ENCODE peak calls at places on chromosomes 1 and 21, in eight cellular contexts. C, B, K, G, H, R, V and I are unnamed samples.

GRCh38 chr1:92184632-92185031 is 33.1 kb upstream of the C1orf146 start:
- DNase-seq in C (peak; percentile 89), B (no peak), K (no peak), G (no peak), H (no peak), R (no peak), V (no peak), I (no peak)

GRCh38 chr1:182574156-182574555 is 14.9 kb downstream of the RNASEL start:
- DNase-seq in C (no peak), B (no peak), K (no peak), G (no peak), H (no peak), R (no peak), V (no peak), I (no peak)

GRCh38 chr1:193140254-193140653 is 18.4 kb downstream of the CDC73 start:
- DNase-seq in C (no peak), B (no peak), K (no peak), G (no peak), H (no peak), R (no peak), V (no peak), I (no peak)

GRCh38 chr1:175481126-175482071 is 262.0 kb downstream of the TNR start:
- DNase-seq in C (peak; percentile 16), B (no peak), K (no peak), G (no peak), H (no peak), R (peak; percentile 32), V (no peak), I (no peak)

GRCh38 chr1:184025242-184025675 is 12.3 kb downstream of the COLGALT2 start:
- DNase-seq in C (peak; percentile 95), B (no peak), K (no peak), G (no peak), H (no peak), R (no peak), V (no peak), I (no peak)

GRCh38 chr21:43211085-43212071 is 42.6 kb downstream of the CRYAA start:
- DNase-seq in C (no peak), B (no peak), K (no peak), G (peak; percentile 79), H (peak; percentile 81), R (no peak), V (no peak), I (peak; percentile 88)

GRCh38 chr1:8004803-8005573 is 21.1 kb downstream of the ERRFI1 start:
- DNase-seq in C (peak; percentile 98), B (no peak), K (peak; percentile 93), G (peak; percentile 75), H (peak; percentile 93), R (peak; percentile 95), V (no peak), I (peak; percentile 79)

GRCh38 chr1:234978397-234979291 is 150.0 kb downstream of the TOMM20 start:
- DNase-seq in C (peak; percentile 93), B (no peak), K (no peak), G (peak; percentile 79), H (peak; percentile 74), R (peak; percentile 84), V (no peak), I (peak; percentile 77)

DNA sequence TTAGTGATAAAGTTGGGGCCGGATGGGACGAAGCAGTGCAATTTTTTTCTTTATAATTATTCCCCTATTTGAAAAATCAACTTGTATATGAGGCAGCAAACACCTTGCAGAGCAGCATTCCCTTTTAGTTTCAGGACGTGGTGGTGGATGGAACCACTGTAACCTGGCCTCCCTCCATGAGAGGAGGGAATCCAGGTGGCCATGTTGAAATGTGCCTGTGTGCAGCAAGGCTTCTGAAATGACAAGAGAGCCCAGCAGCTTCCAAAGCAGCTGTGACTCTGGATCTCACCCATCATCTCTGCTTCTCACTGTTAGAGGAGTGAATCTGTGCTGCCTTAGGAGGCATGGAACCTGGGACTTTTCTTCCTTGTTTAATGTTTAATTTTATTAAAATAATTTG is 42.3 kb downstream of the NFIA start:
- DNase-seq in C (no peak), B (no peak), K (no peak), G (no peak), H (no peak), R (no peak), V (no peak), I (no peak)
- TF ChIP-seq POLR2A in C (no peak), B (no peak), K (no peak), G (no peak), H (no peak), R (no peak), V (no peak), I (no peak)

DNA sequence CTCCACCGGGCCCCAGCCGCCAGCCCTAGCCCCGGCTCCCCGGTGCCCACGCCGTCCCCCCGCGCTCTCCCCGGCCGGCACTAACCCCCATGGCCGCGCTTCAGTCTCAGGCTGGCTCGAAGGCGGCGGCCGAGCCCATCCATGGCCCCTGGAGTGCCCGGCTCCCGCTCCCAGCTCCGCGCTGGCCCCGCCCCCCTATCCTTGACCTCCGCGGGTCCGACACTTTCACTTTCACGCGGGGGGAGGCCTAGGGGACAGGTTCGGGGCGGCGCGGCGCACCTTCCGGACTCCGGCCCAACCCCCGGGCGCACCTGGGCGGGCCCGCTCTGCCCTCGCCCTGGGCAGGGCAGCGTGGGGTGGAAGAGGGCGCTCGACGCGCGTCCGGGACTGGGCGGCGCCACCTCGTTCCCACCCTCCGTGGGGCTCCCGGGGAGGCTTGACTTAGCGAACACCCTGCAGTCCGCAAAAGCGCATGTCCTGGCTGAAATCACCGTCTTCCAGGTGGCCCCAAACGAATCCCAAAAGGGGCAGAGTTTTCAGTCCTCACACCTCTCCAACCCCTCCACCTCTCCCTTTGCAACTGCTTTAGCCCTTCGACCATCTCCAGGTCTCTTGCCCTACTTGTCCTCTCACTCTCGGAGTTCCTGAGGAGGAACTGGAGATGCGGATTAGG is 3.9 kb upstream of the DENND2D start:
- DNase-seq in C (no peak), B (peak; percentile 69), K (peak; percentile 28), G (peak; percentile 92), H (peak; percentile 63), R (no peak), V (no peak), I (peak; percentile 96)
- TF ChIP-seq POLR2A in C (no peak), B (no peak), K (no peak), G (peak; percentile 81), H (peak; percentile 43), R (no peak), V (no peak), I (peak; percentile 62)

GRCh38 chr1:11835441-11836225 is 11.9 kb downstream of the NPPA start:
- DNase-seq in C (no peak), B (no peak), K (no peak), G (no peak), H (no peak), R (no peak), V (no peak), I (peak; percentile 51)

GRCh38 chr1:11836955-11837766 is 10.4 kb downstream of the NPPA start:
- DNase-seq in C (no peak), B (no peak), K (no peak), G (no peak), H (no peak), R (no peak), V (no peak), I (no peak)

GRCh38 chr1:11833900-11834299 is 13.7 kb downstream of the NPPA start:
- DNase-seq in C (no peak), B (no peak), K (no peak), G (no peak), H (no peak), R (no peak), V (no peak), I (no peak)

GRCh38 chr1:11831945-11832725 is 15.4 kb downstream of the NPPA start:
- DNase-seq in C (no peak), B (no peak), K (no peak), G (no peak), H (no peak), R (peak; percentile 23), V (no peak), I (no peak)

DNA sequence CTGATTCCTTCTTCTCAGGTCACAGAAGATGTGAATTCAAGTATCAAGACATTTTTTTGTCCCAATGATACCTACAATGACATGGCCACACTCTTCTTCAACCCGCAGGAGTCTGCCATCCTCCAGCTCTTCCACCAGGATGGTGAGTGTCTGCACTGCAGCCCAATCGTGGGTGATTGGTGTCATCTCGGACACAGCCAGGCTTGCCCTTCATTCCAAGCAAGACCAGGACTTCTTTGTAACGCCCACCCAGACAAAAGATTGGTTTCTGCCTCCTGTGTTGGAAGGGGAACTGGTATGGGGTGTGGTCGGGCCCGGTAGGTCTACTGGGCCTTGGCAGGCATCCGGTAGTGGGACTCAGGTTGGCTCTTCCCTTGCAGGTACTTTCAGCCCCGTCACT is 14.1 kb downstream of the NPPA start:
- DNase-seq in C (no peak), B (no peak), K (no peak), G (no peak), H (no peak), R (no peak), V (no peak), I (no peak)
- TF ChIP-seq POLR2A in C (no peak), B (no peak), K (no peak), G (no peak), H (no peak), R (no peak), V (no peak), I (no peak)

DNA sequence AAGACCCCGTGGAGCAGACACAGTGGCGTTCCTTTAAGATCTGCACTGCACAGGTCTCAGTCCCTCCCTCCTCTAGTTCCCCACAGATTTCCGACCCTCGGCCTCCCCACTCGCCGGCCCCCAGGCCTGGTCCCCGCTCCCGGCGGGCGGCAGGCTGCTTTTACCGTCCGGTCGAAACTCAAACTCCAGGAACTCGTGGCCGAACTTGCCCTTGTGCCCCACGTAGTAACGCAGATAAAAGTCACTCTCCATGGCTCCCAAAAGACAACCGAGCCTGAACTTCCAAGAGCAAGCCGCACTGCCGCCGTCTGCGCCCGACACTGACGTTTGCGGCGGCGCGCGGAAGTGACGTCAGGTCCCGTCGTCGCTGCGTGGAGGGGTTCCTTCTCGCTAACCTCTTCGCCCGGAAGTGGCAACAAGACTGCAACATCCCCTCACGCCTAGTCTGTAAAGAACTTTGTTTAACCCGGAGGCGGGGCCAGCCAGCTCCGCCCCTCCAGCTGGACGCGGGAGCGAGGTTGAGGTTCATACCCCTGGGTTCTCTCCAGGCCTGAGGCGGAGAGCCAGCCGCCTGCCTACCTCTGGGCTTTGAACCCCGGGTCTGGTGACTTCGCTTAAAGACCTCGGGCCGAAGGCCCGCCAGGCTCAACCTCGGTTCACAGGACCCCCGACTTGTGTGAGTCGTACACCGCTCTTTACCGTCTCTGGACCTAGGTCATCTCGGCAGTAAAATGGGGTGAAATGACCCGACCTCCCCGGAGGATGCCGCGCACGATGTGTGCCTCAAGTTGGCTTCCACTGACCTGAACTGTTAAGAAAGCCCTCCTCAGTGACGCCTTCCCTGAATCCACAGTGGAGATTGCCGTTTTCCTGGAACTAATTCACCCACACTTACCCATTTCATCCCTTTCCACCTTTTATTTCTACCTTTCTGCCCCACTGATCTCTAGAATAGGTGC is at the start of gene MAGOH:
- DNase-seq in C (peak; percentile 96), B (peak; percentile 98), K (peak; percentile 91), G (peak; percentile 96), H (peak; percentile 95), R (peak; percentile 97), V (peak; percentile 97), I (peak; percentile 100)
- TF ChIP-seq POLR2A in C (peak; percentile 75), B (peak; percentile 82), K (peak; percentile 85), G (peak; percentile 78), H (peak; percentile 75), R (peak; percentile 93), V (peak; percentile 70), I (no peak)

GRCh38 chr1:89125571-89126233 is at the start of gene GBP2:
- DNase-seq in C (peak; percentile 85), B (peak; percentile 13), K (no peak), G (no peak), H (no peak), R (peak; percentile 27), V (peak; percentile 63), I (no peak)
- TF ChIP-seq POLR2A in C (no peak), B (no peak), K (peak; percentile 33), G (peak; percentile 61), H (no peak), R (no peak), V (no peak), I (peak; percentile 68)